ENCODE peak calls at places on chromosomes 13 and 19, in six cellular contexts. J is activated CD4-positive, CD25-positive, alpha-beta regulatory T cell treated with anti-CD3 and anti-CD28 coated beads, Interleukin-2, amount 50 U/mL, for 72 hours; D is effector CD4-positive, alpha-beta T cell; I is stimulated activated CD4-positive, alpha-beta T cell treated with anti-CD3 and anti-CD28 coated beads, Interleukin-2, amount 100 ng/mL, for 24 hours; H is neural crest cell; Z is amniotic stem cell. S is an unnamed sample.
A peak's percentile ranks its signal among the peaks of the same experiment; 100 is the strongest.

GRCh38 chr13:68927387-68928026 is 1180.1 kb upstream of the ATXN8OS start:
- DNase-seq in D (no peak), J (no peak), H (peak; percentile 16), I (no peak), Z (no peak), S (no peak)

GRCh38 chr13:44768775-44769578 is 192.8 kb upstream of the TSC22D1 start:
- DNase-seq in D (no peak), H (no peak), Z (no peak), J (no peak), I (peak; percentile 20), S (no peak)

GRCh38 chr13:67123165-67123564 is 107.0 kb downstream of the PCDH9 start:
- DNase-seq in D (no peak), H (no peak), I (no peak), J (no peak), Z (no peak), S (no peak)

GRCh38 chr13:44752184-44752583 is 176.1 kb upstream of the TSC22D1 start:
- DNase-seq in J (no peak), I (no peak), H (no peak), D (no peak), Z (no peak), S (no peak)

GRCh38 chr19:23774156-23774971 is 15.7 kb upstream of the ZNF681 start:
- DNase-seq in D (no peak), Z (no peak), I (no peak), J (no peak), H (no peak), S (no peak)

GRCh38 chr13:77062097-77062496 is 35.1 kb upstream of the FBXL3 start:
- DNase-seq in J (no peak), D (no peak), H (no peak), Z (peak; percentile 0), I (no peak), S (no peak)

GRCh38 chr19:28044477-28044876 is 1168.5 kb downstream of the UQCRFS1 start:
- DNase-seq in Z (no peak), D (no peak), J (no peak), H (no peak), I (no peak), S (no peak)

GRCh38 chr13:94416454-94417080 is 62.9 kb downstream of the DCT start:
- DNase-seq in J (no peak), H (peak; percentile 23), I (no peak), D (no peak), Z (no peak), S (no peak)

GRCh38 chr19:35349614-35350521 is 2.2 kb downstream of the FFAR1 start:
- DNase-seq in J (peak; percentile 26), Z (no peak), H (no peak), I (no peak), D (no peak), S (peak; percentile 29)

GRCh38 chr19:41431426-41432386 is 4.5 kb upstream of the B3GNT8 start:
- DNase-seq in D (no peak), J (no peak), I (no peak), H (no peak), Z (no peak), S (no peak)

GRCh38 chr19:44792286-44792685 is 14.6 kb downstream of the CBLC start:
- DNase-seq in I (no peak), J (no peak), H (no peak), Z (no peak), D (no peak), S (no peak)

GRCh38 chr13:77143325-77143907 is 116.5 kb upstream of the FBXL3 start:
- DNase-seq in J (no peak), H (no peak), Z (no peak), D (no peak), I (no peak), S (no peak)

GRCh38 chr13:74444877-74445479 is 310.8 kb upstream of the KLF12 start:
- DNase-seq in D (no peak), Z (no peak), J (no peak), H (no peak), I (no peak), S (no peak)

GRCh38 chr19:48815870-48816501 is 5.2 kb upstream of the BCAT2 start:
- DNase-seq in Z (no peak), I (no peak), D (no peak), J (no peak), H (no peak), S (no peak)

GRCh38 chr13:80664930-80665329 is 324.0 kb upstream of the SPRY2 start:
- DNase-seq in H (no peak), J (no peak), Z (no peak), I (no peak), D (no peak), S (no peak)

GRCh38 chr13:87042946-87043345 is 628.2 kb upstream of the SLITRK5 start:
- DNase-seq in J (no peak), I (no peak), Z (no peak), H (no peak), D (no peak), S (no peak)

GRCh38 chr19:814108-815078 is 7.4 kb downstream of the PLPPR3 start:
- DNase-seq in J (no peak), I (no peak), D (no peak), Z (no peak), H (peak; percentile 25), S (no peak)

GRCh38 chr19:5434970-5435641 is 20.1 kb upstream of the ZNRF4 start:
- DNase-seq in J (no peak), Z (peak; percentile 81), H (no peak), D (no peak), I (peak; percentile 58), S (no peak)

GRCh38 chr13:65964672-65965071 is 1265.5 kb downstream of the PCDH9 start:
- DNase-seq in J (no peak), D (no peak), Z (no peak), I (no peak), H (no peak), S (no peak)